ENCODE peak calls at places on chromosomes 3 and 15, in four cellular contexts. One of them, this sample, is unnamed. For H3K27me3, the result is how much of the 10 kb centered on the place peaks cover.

GRCh38 chr15:78110916-78111475 is 18.6 kb downstream of the SH2D7 start:
- DNase-seq in psoas muscle: no peak
- DNase-seq in neural progenitor cell: no peak
- DNase-seq in CD8-positive, alpha-beta T cell: no peak
- DNase-seq in this sample: no peak

GRCh38 chr15:30922469-30923311 is 19.0 kb downstream of the FAN1 start:
- DNase-seq in CD8-positive, alpha-beta T cell: no peak
- DNase-seq in psoas muscle: no peak
- DNase-seq in neural progenitor cell: peak
- DNase-seq in this sample: no peak

GRCh38 chr15:101489236-101489632 is 273 bp downstream of the PCSK6 start:
- DNase-seq in psoas muscle: peak
- DNase-seq in neural progenitor cell: peak
- DNase-seq in CD8-positive, alpha-beta T cell: no peak
- DNase-seq in this sample: no peak

GRCh38 chr15:81239190-81239589 is 42.5 kb downstream of the IL16 start:
- DNase-seq in neural progenitor cell: no peak
- DNase-seq in psoas muscle: no peak
- DNase-seq in CD8-positive, alpha-beta T cell: no peak
- DNase-seq in this sample: no peak

GRCh38 chr3:13657660-13658435 is 108.9 kb downstream of the FBLN2 start:
- DNase-seq in psoas muscle: no peak
- DNase-seq in neural progenitor cell: peak
- DNase-seq in CD8-positive, alpha-beta T cell: peak
- DNase-seq in this sample: peak

GRCh38 chr3:102830415-102830814 is 395.6 kb downstream of the ZPLD1 start:
- DNase-seq in psoas muscle: no peak
- DNase-seq in CD8-positive, alpha-beta T cell: no peak
- DNase-seq in neural progenitor cell: no peak
- DNase-seq in this sample: no peak

GRCh38 chr3:141307351-141308059 is 60.8 kb upstream of the ZBTB38 start:
- DNase-seq in psoas muscle: no peak
- DNase-seq in neural progenitor cell: no peak
- DNase-seq in CD8-positive, alpha-beta T cell: no peak
- DNase-seq in this sample: no peak

GRCh38 chr15:57015897-57016296 is 97.5 kb downstream of the TCF12 start:
- DNase-seq in neural progenitor cell: no peak
- DNase-seq in psoas muscle: no peak
- DNase-seq in CD8-positive, alpha-beta T cell: no peak
- DNase-seq in this sample: no peak

GRCh38 chr15:36221992-36222391 is 357.4 kb upstream of the CDIN1 start:
- DNase-seq in psoas muscle: no peak
- DNase-seq in CD8-positive, alpha-beta T cell: no peak
- DNase-seq in neural progenitor cell: no peak
- DNase-seq in this sample: no peak

GRCh38 chr3:98978068-98978811 is 76.7 kb upstream of the DCBLD2 start:
- DNase-seq in CD8-positive, alpha-beta T cell: no peak
- DNase-seq in psoas muscle: no peak
- DNase-seq in neural progenitor cell: no peak
- DNase-seq in this sample: no peak

GRCh38 chr3:165855581-165855980 is 18.4 kb upstream of the BCHE start:
- DNase-seq in psoas muscle: no peak
- DNase-seq in neural progenitor cell: no peak
- DNase-seq in CD8-positive, alpha-beta T cell: no peak
- DNase-seq in this sample: no peak

GRCh38 chr3:51343918-51344687 is 41.0 kb upstream of the MANF start:
- DNase-seq in CD8-positive, alpha-beta T cell: no peak
- DNase-seq in psoas muscle: no peak
- DNase-seq in neural progenitor cell: no peak
- DNase-seq in this sample: no peak

GRCh38 chr3:150237490-150237889 is 170.6 kb upstream of the TSC22D2 start:
- DNase-seq in psoas muscle: peak
- DNase-seq in CD8-positive, alpha-beta T cell: no peak
- DNase-seq in neural progenitor cell: no peak
- DNase-seq in this sample: peak

GRCh38 chr15:99909914-99910313 is 176.7 kb upstream of the LYSMD4 start:
- DNase-seq in psoas muscle: no peak
- DNase-seq in neural progenitor cell: peak
- DNase-seq in CD8-positive, alpha-beta T cell: no peak
- DNase-seq in this sample: no peak

GRCh38 chr3:43285644-43286043 is 696 bp upstream of the SNRK start:
- DNase-seq in neural progenitor cell: peak
- DNase-seq in psoas muscle: no peak
- DNase-seq in CD8-positive, alpha-beta T cell: no peak
- DNase-seq in this sample: no peak

GRCh38 chr15:75761446-75762356 is 49.1 kb upstream of the CSPG4 start:
- DNase-seq in CD8-positive, alpha-beta T cell: no peak
- DNase-seq in psoas muscle: no peak
- DNase-seq in neural progenitor cell: no peak
- DNase-seq in this sample: no peak

GRCh38 chr3:25429441-25429907 is 1.4 kb downstream of the RARB start:
- DNase-seq in CD8-positive, alpha-beta T cell: no peak
- DNase-seq in psoas muscle: no peak
- DNase-seq in neural progenitor cell: no peak
- DNase-seq in this sample: no peak

GRCh38 chr15:93859176-93859575 is 372.2 kb upstream of the MCTP2 start:
- DNase-seq in neural progenitor cell: no peak
- DNase-seq in CD8-positive, alpha-beta T cell: no peak
- DNase-seq in psoas muscle: no peak
- DNase-seq in this sample: no peak

DNA sequence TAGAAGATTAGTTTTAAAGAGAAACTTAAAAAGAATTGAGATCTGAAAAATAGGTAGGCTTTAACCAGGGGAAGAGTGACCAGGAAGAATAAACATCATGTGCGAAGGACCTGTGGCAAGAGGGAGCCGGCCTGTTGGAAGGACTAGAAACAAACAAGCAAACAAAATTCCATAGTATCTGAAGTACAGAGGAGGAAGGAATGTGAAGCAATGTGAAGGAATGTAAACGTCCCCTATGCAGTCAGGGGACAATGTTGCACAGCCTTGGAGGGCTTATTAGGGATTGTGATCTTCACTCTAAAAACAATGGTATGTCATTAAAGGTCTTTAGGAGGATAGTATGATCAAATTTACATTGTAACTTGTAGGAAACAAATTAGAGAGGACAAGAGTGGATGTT is 84.4 kb upstream of the PLCL2 start:
- DNase-seq in neural progenitor cell: no peak
- DNase-seq in psoas muscle: no peak
- DNase-seq in CD8-positive, alpha-beta T cell: no peak
- DNase-seq in this sample: no peak
- H3K27me3 ChIP-seq in neural progenitor cell: under half
- H3K27me3 ChIP-seq in psoas muscle: under half
- H3K27me3 ChIP-seq in CD8-positive, alpha-beta T cell: under half
- H3K27me3 ChIP-seq in this sample: under half

DNA sequence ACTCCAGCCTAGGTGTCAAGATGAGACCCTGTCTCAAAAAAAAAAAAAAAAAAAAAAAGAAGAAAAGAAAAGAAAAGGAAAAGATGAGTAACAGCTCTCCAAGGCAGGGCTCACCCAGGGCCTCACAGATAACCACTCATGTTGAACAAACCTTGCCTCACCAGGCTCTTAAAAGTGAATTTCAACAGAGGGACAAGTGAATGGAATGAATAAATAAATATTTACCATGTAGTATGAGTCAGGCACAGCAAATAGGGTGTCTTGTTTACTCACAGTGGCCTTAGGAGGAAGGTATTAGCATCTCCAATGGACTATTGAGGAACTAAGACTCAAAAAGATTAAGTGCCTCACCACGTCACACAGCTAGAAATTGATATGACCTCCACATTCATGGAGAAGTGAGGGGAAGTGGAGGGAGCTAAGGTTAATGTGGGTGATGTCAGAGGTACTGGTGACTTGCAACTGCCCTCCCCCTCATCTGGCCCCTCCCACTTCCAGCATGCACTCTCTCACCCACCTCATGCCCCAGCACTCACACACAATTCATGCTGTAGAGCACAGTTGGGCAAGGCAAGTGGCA is 255.5 kb downstream of the UACA start:
- DNase-seq in psoas muscle: no peak
- DNase-seq in CD8-positive, alpha-beta T cell: no peak
- DNase-seq in neural progenitor cell: no peak
- DNase-seq in this sample: no peak
- TF ChIP-seq CTCF in psoas muscle: no peak
- TF ChIP-seq CTCF in CD8-positive, alpha-beta T cell: no peak
- TF ChIP-seq CTCF in neural progenitor cell: no peak
- TF ChIP-seq CTCF in this sample: no peak

GRCh38 chr15:66109826-66110225 is 143.7 kb downstream of the MEGF11 start:
- DNase-seq in psoas muscle: no peak
- DNase-seq in CD8-positive, alpha-beta T cell: no peak
- DNase-seq in neural progenitor cell: no peak
- DNase-seq in this sample: no peak

GRCh38 chr15:66107070-66107469 is 146.5 kb downstream of the MEGF11 start:
- DNase-seq in psoas muscle: no peak
- DNase-seq in CD8-positive, alpha-beta T cell: no peak
- DNase-seq in neural progenitor cell: peak
- DNase-seq in this sample: no peak

GRCh38 chr15:66105286-66105984 is 148.1 kb downstream of the MEGF11 start:
- DNase-seq in psoas muscle: no peak
- DNase-seq in CD8-positive, alpha-beta T cell: no peak
- DNase-seq in neural progenitor cell: peak
- DNase-seq in this sample: no peak

GRCh38 chr15:66110788-66111187 is 142.8 kb downstream of the MEGF11 start:
- DNase-seq in psoas muscle: no peak
- DNase-seq in neural progenitor cell: no peak
- DNase-seq in CD8-positive, alpha-beta T cell: no peak
- DNase-seq in this sample: no peak

GRCh38 chr15:66108483-66109270 is 144.9 kb downstream of the MEGF11 start:
- DNase-seq in CD8-positive, alpha-beta T cell: no peak
- DNase-seq in psoas muscle: no peak
- DNase-seq in neural progenitor cell: no peak
- DNase-seq in this sample: peak
- H3K27me3 ChIP-seq in CD8-positive, alpha-beta T cell: under half
- H3K27me3 ChIP-seq in psoas muscle: under half
- H3K27me3 ChIP-seq in neural progenitor cell: under half
- H3K27me3 ChIP-seq in this sample: under half

GRCh38 chr3:46365737-46366524 is 4.8 kb upstream of the CCR5 start:
- DNase-seq in psoas muscle: no peak
- DNase-seq in CD8-positive, alpha-beta T cell: no peak
- DNase-seq in neural progenitor cell: no peak
- DNase-seq in this sample: no peak

GRCh38 chr3:46367811-46368210 is 2.9 kb upstream of the CCR5 start:
- DNase-seq in psoas muscle: no peak
- DNase-seq in neural progenitor cell: no peak
- DNase-seq in CD8-positive, alpha-beta T cell: no peak
- DNase-seq in this sample: no peak

GRCh38 chr3:46369675-46370132 is 1.0 kb upstream of the CCR5 start:
- DNase-seq in psoas muscle: no peak
- DNase-seq in neural progenitor cell: no peak
- DNase-seq in CD8-positive, alpha-beta T cell: no peak
- DNase-seq in this sample: no peak

GRCh38 chr3:46370784-46371183 is at the start of gene CCR5:
- DNase-seq in CD8-positive, alpha-beta T cell: peak
- DNase-seq in neural progenitor cell: no peak
- DNase-seq in psoas muscle: no peak
- DNase-seq in this sample: no peak

DNA sequence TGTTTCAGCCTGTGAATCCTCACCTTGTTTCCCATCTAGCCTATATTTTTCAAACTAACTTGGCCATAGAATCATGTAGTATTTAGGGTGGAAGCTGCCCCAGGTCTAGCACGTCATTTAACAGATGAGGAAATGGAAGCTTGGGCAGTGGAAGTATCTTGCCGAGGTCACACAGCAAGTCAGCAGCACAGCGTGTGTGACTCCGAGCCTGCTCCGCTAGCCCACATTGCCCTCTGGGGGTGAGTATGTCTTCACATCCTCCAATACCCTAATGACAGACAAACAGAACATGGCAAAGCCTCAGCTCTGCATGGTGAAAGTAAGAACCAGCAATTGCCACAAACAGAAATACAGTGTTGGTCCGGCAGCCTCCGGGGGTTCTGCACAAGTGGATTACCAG is 2.2 kb upstream of the CCR5 start:
- DNase-seq in CD8-positive, alpha-beta T cell: peak
- DNase-seq in neural progenitor cell: peak
- DNase-seq in psoas muscle: peak
- DNase-seq in this sample: peak
- TF ChIP-seq CTCF in CD8-positive, alpha-beta T cell: peak
- TF ChIP-seq CTCF in neural progenitor cell: peak
- TF ChIP-seq CTCF in psoas muscle: no peak
- TF ChIP-seq CTCF in this sample: no peak

GRCh38 chr3:10992946-10993728 is 589 bp downstream of the SLC6A1 start:
- DNase-seq in neural progenitor cell: peak
- DNase-seq in psoas muscle: no peak
- DNase-seq in CD8-positive, alpha-beta T cell: no peak
- DNase-seq in this sample: no peak
- H3K27me3 ChIP-seq in neural progenitor cell: half or more
- H3K27me3 ChIP-seq in psoas muscle: under half
- H3K27me3 ChIP-seq in CD8-positive, alpha-beta T cell: under half
- H3K27me3 ChIP-seq in this sample: under half

GRCh38 chr3:100796556-100796955 is 87.3 kb downstream of the TFG start:
- DNase-seq in neural progenitor cell: peak
- DNase-seq in CD8-positive, alpha-beta T cell: no peak
- DNase-seq in psoas muscle: no peak
- DNase-seq in this sample: no peak
- TF ChIP-seq CTCF in neural progenitor cell: peak
- TF ChIP-seq CTCF in CD8-positive, alpha-beta T cell: no peak
- TF ChIP-seq CTCF in psoas muscle: peak
- TF ChIP-seq CTCF in this sample: peak